ENCODE peak calls at places on chromosome 15, in seven cellular contexts. M is RWPE1; Z is neuronal stem cell; Q is hepatic stellate cell; R is CD4-positive, alpha-beta T cell; B is COR-L47; T is progenitor cell of endocrine pancreas. V is an unnamed sample.

GRCh38 chr15:58467722-58468436 is 36.1 kb downstream of the LIPC start:
- DNase-seq in M (no peak), Z (no peak), Q (no peak), R (no peak), B (no peak), T (no peak), V (no peak)

GRCh38 chr15:77656294-77656693 is 23.6 kb upstream of the LINGO1 start:
- DNase-seq in M (no peak), Z (no peak), Q (no peak), R (no peak), B (no peak), T (no peak), V (no peak)

GRCh38 chr15:73368301-73369072 is at the start of gene HCN4:
- DNase-seq in M (no peak), Z (peak), Q (no peak), R (no peak), B (peak), T (peak), V (no peak)

GRCh38 chr15:40565333-40566238 is 744 bp upstream of the CCDC32 start:
- DNase-seq in M (no peak), Z (no peak), Q (no peak), R (no peak), B (no peak), T (no peak), V (no peak)

GRCh38 chr15:34206016-34206415 is 3.9 kb downstream of the KATNBL1 start:
- DNase-seq in M (peak), Z (no peak), Q (no peak), R (no peak), B (no peak), T (no peak), V (no peak)

GRCh38 chr15:33565099-33565498 is 254.3 kb downstream of the RYR3 start:
- DNase-seq in M (peak), Z (no peak), Q (no peak), R (no peak), B (peak), T (no peak), V (peak)

GRCh38 chr15:71168163-71168832 is 53.0 kb downstream of the THSD4 start:
- DNase-seq in M (no peak), Z (no peak), Q (no peak), R (no peak), B (no peak), T (no peak), V (no peak)

GRCh38 chr15:101466188-101466587 is 23.3 kb downstream of the PCSK6 start:
- DNase-seq in M (no peak), Z (no peak), Q (no peak), R (no peak), B (no peak), T (no peak), V (no peak)

GRCh38 chr15:51864408-51865056 is 35.1 kb downstream of the TMOD3 start:
- DNase-seq in M (peak), Z (no peak), Q (no peak), R (no peak), B (no peak), T (no peak), V (no peak)

GRCh38 chr15:48592221-48592731 is 53.2 kb downstream of the FBN1 start:
- DNase-seq in M (no peak), Z (no peak), Q (peak), R (no peak), B (no peak), T (no peak), V (peak)

GRCh38 chr15:47409038-47409437 is 308.3 kb upstream of the SEMA6D start:
- DNase-seq in M (no peak), Z (no peak), Q (no peak), R (no peak), B (no peak), T (no peak), V (no peak)

GRCh38 chr15:98616397-98616796 is 31.9 kb upstream of the IGF1R start:
- DNase-seq in M (no peak), Z (no peak), Q (no peak), R (no peak), B (no peak), T (no peak), V (no peak)

GRCh38 chr15:95259513-95259912 is 1028.2 kb downstream of the MCTP2 start:
- DNase-seq in M (peak), Z (peak), Q (peak), R (peak), B (peak), T (peak), V (peak)

GRCh38 chr15:82903511-82903910 is 49.0 kb downstream of the HOMER2 start:
- DNase-seq in M (no peak), Z (no peak), Q (no peak), R (no peak), B (no peak), T (no peak), V (no peak)

GRCh38 chr15:60464836-60465630 is 13.9 kb downstream of the ICE2 start:
- DNase-seq in M (no peak), Z (no peak), Q (no peak), R (no peak), B (no peak), T (no peak), V (peak)

GRCh38 chr15:70329179-70329578 is 231.5 kb upstream of the TLE3 start:
- DNase-seq in M (no peak), Z (no peak), Q (no peak), R (no peak), B (no peak), T (no peak), V (no peak)

GRCh38 chr15:67165653-67166260 is 88.7 kb downstream of the AAGAB start:
- DNase-seq in M (no peak), Z (no peak), Q (no peak), R (no peak), B (no peak), T (no peak), V (peak)

GRCh38 chr15:34855397-34855796 is 60.0 kb upstream of the ACTC1 start:
- DNase-seq in M (peak), Z (no peak), Q (no peak), R (no peak), B (peak), T (no peak), V (peak)

GRCh38 chr15:67840747-67841634 is 1.1 kb upstream of the RNU6-1 start:
- DNase-seq in M (no peak), Z (no peak), Q (peak), R (no peak), B (peak), T (no peak), V (peak)

GRCh38 chr15:43932907-43933306 is 106.1 kb downstream of the WDR76 start:
- DNase-seq in M (no peak), Z (no peak), Q (peak), R (no peak), B (no peak), T (no peak), V (peak)

GRCh38 chr15:37135225-37135624 is 34.9 kb upstream of the MEIS2 start:
- DNase-seq in M (peak), Z (no peak), Q (no peak), R (no peak), B (peak), T (no peak), V (peak)

GRCh38 chr15:67024322-67024997 is 40.9 kb upstream of the SMAD3 start:
- DNase-seq in M (peak), Z (no peak), Q (peak), R (no peak), B (no peak), T (no peak), V (peak)

GRCh38 chr15:82854554-82854953 is 45.1 kb downstream of the WHAMM start:
- DNase-seq in M (no peak), Z (no peak), Q (no peak), R (no peak), B (no peak), T (no peak), V (no peak)

V was measured in endothelial cell of umbilical vein.